ENCODE peak calls at places on chromosome 21, in eight cellular contexts. One of them, this sample, is unnamed. For H3K9me3, the result is how much of the 10 kb centered on the place peaks cover.

GRCh38 chr21:33078907-33079582 is 9.1 kb downstream of the OLIG1 start:
- DNase-seq in SK-N-SH: no peak
- DNase-seq in breast epithelium: no peak
- DNase-seq in prostate gland: peak
- DNase-seq in esophagus muscularis mucosa: no peak
- DNase-seq in stomach: no peak
- DNase-seq in upper lobe of left lung: peak
- DNase-seq in sigmoid colon: no peak
- DNase-seq in this sample: no peak

GRCh38 chr21:31426235-31426797 is 82.3 kb upstream of the TIAM1 start:
- DNase-seq in sigmoid colon: no peak
- DNase-seq in prostate gland: no peak
- DNase-seq in upper lobe of left lung: no peak
- DNase-seq in esophagus muscularis mucosa: no peak
- DNase-seq in SK-N-SH: no peak
- DNase-seq in stomach: no peak
- DNase-seq in breast epithelium: no peak
- DNase-seq in this sample: no peak

GRCh38 chr21:16424331-16424749 is 694.6 kb downstream of the USP25 start:
- DNase-seq in breast epithelium: no peak
- DNase-seq in SK-N-SH: peak
- DNase-seq in sigmoid colon: no peak
- DNase-seq in upper lobe of left lung: no peak
- DNase-seq in prostate gland: no peak
- DNase-seq in stomach: no peak
- DNase-seq in esophagus muscularis mucosa: no peak
- DNase-seq in this sample: no peak

GRCh38 chr21:33212159-33212851 is 17.4 kb upstream of the IFNAR2 start:
- DNase-seq in upper lobe of left lung: no peak
- DNase-seq in breast epithelium: no peak
- DNase-seq in SK-N-SH: no peak
- DNase-seq in esophagus muscularis mucosa: peak
- DNase-seq in stomach: no peak
- DNase-seq in prostate gland: no peak
- DNase-seq in sigmoid colon: no peak
- DNase-seq in this sample: no peak

GRCh38 chr21:25657140-25657539 is 18.1 kb downstream of the JAM2 start:
- DNase-seq in sigmoid colon: no peak
- DNase-seq in prostate gland: no peak
- DNase-seq in upper lobe of left lung: no peak
- DNase-seq in esophagus muscularis mucosa: no peak
- DNase-seq in breast epithelium: no peak
- DNase-seq in stomach: no peak
- DNase-seq in SK-N-SH: no peak
- DNase-seq in this sample: no peak

GRCh38 chr21:38223893-38224540 is 32.8 kb upstream of the KCNJ15 start:
- DNase-seq in SK-N-SH: no peak
- DNase-seq in stomach: no peak
- DNase-seq in prostate gland: no peak
- DNase-seq in breast epithelium: no peak
- DNase-seq in esophagus muscularis mucosa: peak
- DNase-seq in sigmoid colon: no peak
- DNase-seq in upper lobe of left lung: no peak
- DNase-seq in this sample: no peak

GRCh38 chr21:35063428-35064172 is 14.5 kb upstream of the RUNX1 start:
- DNase-seq in prostate gland: no peak
- DNase-seq in SK-N-SH: no peak
- DNase-seq in upper lobe of left lung: no peak
- DNase-seq in esophagus muscularis mucosa: no peak
- DNase-seq in stomach: no peak
- DNase-seq in sigmoid colon: no peak
- DNase-seq in breast epithelium: no peak
- DNase-seq in this sample: no peak

GRCh38 chr21:28253378-28253777 is 739.3 kb downstream of the LTN1 start:
- DNase-seq in upper lobe of left lung: no peak
- DNase-seq in sigmoid colon: no peak
- DNase-seq in prostate gland: no peak
- DNase-seq in SK-N-SH: no peak
- DNase-seq in breast epithelium: no peak
- DNase-seq in esophagus muscularis mucosa: no peak
- DNase-seq in stomach: no peak
- DNase-seq in this sample: no peak

GRCh38 chr21:26546698-26547097 is 26.4 kb downstream of the CYYR1 start:
- DNase-seq in prostate gland: no peak
- DNase-seq in sigmoid colon: no peak
- DNase-seq in SK-N-SH: no peak
- DNase-seq in esophagus muscularis mucosa: no peak
- DNase-seq in stomach: no peak
- DNase-seq in upper lobe of left lung: peak
- DNase-seq in breast epithelium: no peak
- DNase-seq in this sample: no peak

GRCh38 chr21:46092026-46092764 is 5.7 kb upstream of the COL6A2 start:
- DNase-seq in prostate gland: no peak
- DNase-seq in upper lobe of left lung: no peak
- DNase-seq in stomach: peak
- DNase-seq in breast epithelium: no peak
- DNase-seq in SK-N-SH: no peak
- DNase-seq in sigmoid colon: peak
- DNase-seq in esophagus muscularis mucosa: peak
- DNase-seq in this sample: peak

GRCh38 chr21:25938673-25939395 is 204.1 kb downstream of the GABPA start:
- DNase-seq in esophagus muscularis mucosa: no peak
- DNase-seq in upper lobe of left lung: no peak
- DNase-seq in SK-N-SH: no peak
- DNase-seq in breast epithelium: no peak
- DNase-seq in stomach: peak
- DNase-seq in sigmoid colon: no peak
- DNase-seq in prostate gland: peak
- DNase-seq in this sample: no peak

GRCh38 chr21:33971492-33972013 is 55.9 kb upstream of the ATP5PO start:
- DNase-seq in esophagus muscularis mucosa: no peak
- DNase-seq in stomach: no peak
- DNase-seq in upper lobe of left lung: no peak
- DNase-seq in SK-N-SH: no peak
- DNase-seq in breast epithelium: no peak
- DNase-seq in prostate gland: peak
- DNase-seq in sigmoid colon: no peak
- DNase-seq in this sample: no peak

GRCh38 chr21:16573581-16573980 is 843.8 kb downstream of the USP25 start:
- DNase-seq in upper lobe of left lung: no peak
- DNase-seq in prostate gland: no peak
- DNase-seq in sigmoid colon: no peak
- DNase-seq in stomach: no peak
- DNase-seq in breast epithelium: no peak
- DNase-seq in SK-N-SH: no peak
- DNase-seq in esophagus muscularis mucosa: no peak
- DNase-seq in this sample: no peak

GRCh38 chr21:15066231-15066577 is 1.4 kb upstream of the NRIP1 start:
- DNase-seq in breast epithelium: no peak
- DNase-seq in upper lobe of left lung: no peak
- DNase-seq in prostate gland: no peak
- DNase-seq in stomach: no peak
- DNase-seq in sigmoid colon: no peak
- DNase-seq in SK-N-SH: no peak
- DNase-seq in esophagus muscularis mucosa: no peak
- DNase-seq in this sample: no peak

GRCh38 chr21:15063081-15063820 is 1.5 kb downstream of the NRIP1 start:
- DNase-seq in prostate gland: no peak
- DNase-seq in stomach: no peak
- DNase-seq in breast epithelium: no peak
- DNase-seq in SK-N-SH: no peak
- DNase-seq in upper lobe of left lung: peak
- DNase-seq in esophagus muscularis mucosa: no peak
- DNase-seq in sigmoid colon: no peak
- DNase-seq in this sample: no peak

GRCh38 chr21:15064576-15065380 is at the start of gene NRIP1:
- DNase-seq in SK-N-SH: peak
- DNase-seq in upper lobe of left lung: peak
- DNase-seq in sigmoid colon: peak
- DNase-seq in breast epithelium: peak
- DNase-seq in esophagus muscularis mucosa: peak
- DNase-seq in prostate gland: peak
- DNase-seq in stomach: peak
- DNase-seq in this sample: peak

GRCh38 chr21:15063821-15064575 is 802 bp downstream of the NRIP1 start:
- DNase-seq in breast epithelium: peak
- DNase-seq in prostate gland: peak
- DNase-seq in SK-N-SH: peak
- DNase-seq in esophagus muscularis mucosa: no peak
- DNase-seq in sigmoid colon: peak
- DNase-seq in stomach: peak
- DNase-seq in upper lobe of left lung: peak
- DNase-seq in this sample: peak

DNA sequence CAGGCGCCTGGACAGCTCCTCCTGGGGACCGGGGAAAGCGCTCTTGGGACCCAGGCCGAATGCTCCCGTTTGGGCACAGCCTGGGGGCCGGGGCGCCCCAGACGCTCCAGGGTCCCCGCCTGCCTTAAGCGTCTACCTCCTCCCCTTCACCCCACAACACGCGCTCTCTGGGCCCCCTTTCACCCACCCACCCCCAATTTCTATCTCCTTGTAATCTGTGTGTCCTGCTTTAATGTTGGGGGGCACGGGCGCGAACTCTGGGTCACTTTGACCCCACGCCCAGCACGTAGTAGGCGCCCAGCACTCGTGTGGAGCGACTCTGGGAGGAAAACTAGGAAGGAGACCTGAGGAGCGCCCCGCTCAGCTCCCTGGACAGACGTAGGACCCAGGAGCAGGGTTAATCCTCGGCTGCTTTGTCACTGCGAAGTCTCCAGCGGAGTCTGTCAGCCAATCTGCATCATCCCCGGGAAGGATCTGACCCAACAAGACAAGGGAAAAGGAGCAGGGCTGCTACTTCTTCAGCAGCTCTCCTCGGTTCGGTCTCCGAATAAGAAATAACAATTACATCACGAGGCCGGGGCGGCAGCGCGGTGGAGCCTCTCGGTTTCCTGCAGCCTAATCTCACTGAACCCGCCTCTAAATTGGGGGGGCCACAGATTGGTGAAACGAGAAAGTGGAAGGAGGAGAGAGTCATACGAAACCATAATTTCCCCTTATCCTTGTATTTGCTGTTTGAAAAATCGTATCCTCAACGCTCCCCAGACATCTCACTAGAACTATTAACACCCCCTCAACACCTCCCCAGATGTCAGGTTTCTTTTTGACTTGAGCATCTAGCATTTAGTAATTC is 806 bp upstream of the NRIP1 start:
- DNase-seq in breast epithelium: peak
- DNase-seq in sigmoid colon: peak
- DNase-seq in SK-N-SH: peak
- DNase-seq in stomach: peak
- DNase-seq in prostate gland: peak
- DNase-seq in upper lobe of left lung: peak
- DNase-seq in esophagus muscularis mucosa: peak
- DNase-seq in this sample: peak
- TF ChIP-seq POLR2AphosphoS5 in breast epithelium: peak
- TF ChIP-seq POLR2AphosphoS5 in sigmoid colon: peak
- TF ChIP-seq POLR2AphosphoS5 in SK-N-SH: no peak
- TF ChIP-seq POLR2AphosphoS5 in stomach: peak
- TF ChIP-seq POLR2AphosphoS5 in prostate gland: peak
- TF ChIP-seq POLR2AphosphoS5 in upper lobe of left lung: peak
- TF ChIP-seq POLR2AphosphoS5 in esophagus muscularis mucosa: peak
- TF ChIP-seq POLR2AphosphoS5 in this sample: peak

DNA sequence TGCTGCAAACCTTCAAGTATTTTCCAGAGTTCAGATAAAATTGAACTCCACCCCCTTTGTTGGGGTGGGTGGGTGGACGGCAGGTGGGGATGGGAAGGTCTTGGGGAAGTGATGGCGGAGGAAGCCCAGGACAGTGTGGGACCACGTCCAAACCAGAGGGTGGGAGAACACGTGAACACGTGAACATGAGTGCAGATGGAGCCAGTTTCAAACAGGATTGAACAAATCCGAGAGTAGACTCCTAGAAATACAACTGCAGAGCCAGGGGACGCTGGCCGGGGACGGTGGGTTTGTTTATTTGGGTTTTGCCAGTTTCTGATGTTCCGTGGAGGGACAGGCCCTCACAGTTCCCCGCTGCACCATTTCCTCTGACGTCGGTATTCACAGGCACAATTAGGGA is 2.9 kb downstream of the KRTAP10-2 start:
- DNase-seq in SK-N-SH: no peak
- DNase-seq in prostate gland: no peak
- DNase-seq in breast epithelium: no peak
- DNase-seq in upper lobe of left lung: no peak
- DNase-seq in sigmoid colon: no peak
- DNase-seq in stomach: peak
- DNase-seq in esophagus muscularis mucosa: peak
- DNase-seq in this sample: no peak
- H3K27ac ChIP-seq in SK-N-SH: no peak
- H3K27ac ChIP-seq in prostate gland: no peak
- H3K27ac ChIP-seq in breast epithelium: peak
- H3K27ac ChIP-seq in upper lobe of left lung: no peak
- H3K27ac ChIP-seq in sigmoid colon: no peak
- H3K27ac ChIP-seq in stomach: no peak
- H3K27ac ChIP-seq in esophagus muscularis mucosa: no peak
- H3K27ac ChIP-seq in this sample: no peak

DNA sequence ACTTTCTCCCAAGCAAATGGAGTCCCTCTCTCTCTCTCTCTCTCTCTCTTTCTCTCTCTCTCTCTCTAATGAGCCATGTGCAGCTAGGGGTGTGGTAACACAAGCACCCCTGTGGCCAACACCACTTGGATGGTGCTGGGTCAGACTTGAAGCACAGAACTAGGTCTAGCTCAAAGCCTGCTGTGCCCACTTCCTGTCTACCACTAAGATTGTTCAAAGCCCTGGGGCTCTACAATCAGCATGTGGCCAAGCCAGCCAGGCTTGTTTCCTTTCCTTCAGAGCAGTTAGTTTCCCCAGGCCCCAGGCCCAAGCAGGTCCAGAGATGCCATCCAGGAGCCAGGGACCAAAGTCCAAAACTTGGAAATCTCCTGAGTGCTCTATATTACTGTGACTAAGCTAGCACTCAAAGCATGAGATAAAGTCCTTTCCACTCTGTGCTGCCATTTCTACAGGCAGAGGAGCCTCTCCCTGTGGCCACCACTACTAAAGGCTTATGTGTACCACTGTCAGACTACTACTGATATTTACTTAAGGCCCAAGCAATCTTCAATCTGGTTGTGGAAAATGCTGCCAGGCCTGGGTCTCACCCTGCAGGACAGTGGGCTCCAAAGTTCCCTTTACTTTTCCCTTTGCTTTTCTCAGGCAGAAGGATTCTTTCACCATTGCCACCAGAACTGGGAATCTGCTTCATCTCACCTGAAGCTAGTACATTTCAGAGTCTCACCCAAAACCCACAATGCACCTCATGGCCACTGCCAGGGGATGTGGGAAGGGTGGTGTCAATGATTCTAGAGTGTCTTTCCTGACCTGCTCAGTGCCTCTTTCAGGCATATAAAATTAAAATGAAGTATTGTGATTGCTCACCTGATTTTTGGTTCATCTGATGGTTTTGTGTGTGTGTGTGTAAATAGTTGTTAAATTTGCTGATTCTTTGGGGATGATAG is 999.5 kb downstream of the NCAM2 start:
- DNase-seq in upper lobe of left lung: no peak
- DNase-seq in stomach: no peak
- DNase-seq in SK-N-SH: no peak
- DNase-seq in prostate gland: no peak
- DNase-seq in esophagus muscularis mucosa: no peak
- DNase-seq in sigmoid colon: no peak
- DNase-seq in breast epithelium: no peak
- DNase-seq in this sample: no peak
- H3K9me3 ChIP-seq in upper lobe of left lung: under half
- H3K9me3 ChIP-seq in stomach: under half
- H3K9me3 ChIP-seq in SK-N-SH: under half
- H3K9me3 ChIP-seq in prostate gland: under half
- H3K9me3 ChIP-seq in esophagus muscularis mucosa: under half
- H3K9me3 ChIP-seq in sigmoid colon: under half
- H3K9me3 ChIP-seq in breast epithelium: under half
- H3K9me3 ChIP-seq in this sample: under half

GRCh38 chr21:41432567-41433460 is 6.8 kb downstream of the MX1 start:
- DNase-seq in sigmoid colon: no peak
- DNase-seq in esophagus muscularis mucosa: no peak
- DNase-seq in SK-N-SH: no peak
- DNase-seq in breast epithelium: no peak
- DNase-seq in upper lobe of left lung: no peak
- DNase-seq in stomach: no peak
- DNase-seq in prostate gland: no peak
- DNase-seq in this sample: no peak
- TF ChIP-seq POLR2AphosphoS5 in sigmoid colon: no peak
- TF ChIP-seq POLR2AphosphoS5 in esophagus muscularis mucosa: no peak
- TF ChIP-seq POLR2AphosphoS5 in SK-N-SH: no peak
- TF ChIP-seq POLR2AphosphoS5 in breast epithelium: no peak
- TF ChIP-seq POLR2AphosphoS5 in upper lobe of left lung: no peak
- TF ChIP-seq POLR2AphosphoS5 in stomach: no peak
- TF ChIP-seq POLR2AphosphoS5 in prostate gland: no peak
- TF ChIP-seq POLR2AphosphoS5 in this sample: no peak